ENCODE peak calls at places on chromosome 2, in five cellular contexts. One of them, this sample, is unnamed.

GRCh38 chr2:235666240-235666781 is 172.5 kb downstream of the AGAP1 start:
- DNase-seq in HEK293T: peak; percentile 57
- DNase-seq in CD8-positive, alpha-beta memory T cell: no peak
- DNase-seq in HT1080: peak; percentile 57
- DNase-seq in NCI-H748 treated with DMSO at 0.1 percent for 48 hours: no peak
- DNase-seq in this sample: no peak

GRCh38 chr2:118850901-118851268 is 3.4 kb upstream of the EN1 start:
- DNase-seq in NCI-H748 treated with DMSO at 0.1 percent for 48 hours: no peak
- DNase-seq in HEK293T: no peak
- DNase-seq in HT1080: no peak
- DNase-seq in CD8-positive, alpha-beta memory T cell: no peak
- DNase-seq in this sample: no peak

GRCh38 chr2:185255566-185255965 is 483.0 kb upstream of the FSIP2 start:
- DNase-seq in HT1080: peak; percentile 35
- DNase-seq in NCI-H748 treated with DMSO at 0.1 percent for 48 hours: no peak
- DNase-seq in HEK293T: no peak
- DNase-seq in CD8-positive, alpha-beta memory T cell: no peak
- DNase-seq in this sample: no peak

GRCh38 chr2:239223330-239224248 is 177.2 kb downstream of the HDAC4 start:
- DNase-seq in NCI-H748 treated with DMSO at 0.1 percent for 48 hours: no peak
- DNase-seq in HT1080: no peak
- DNase-seq in HEK293T: no peak
- DNase-seq in CD8-positive, alpha-beta memory T cell: no peak
- DNase-seq in this sample: no peak

GRCh38 chr2:138003411-138003810 is 39.1 kb downstream of the HNMT start:
- DNase-seq in HT1080: no peak
- DNase-seq in NCI-H748 treated with DMSO at 0.1 percent for 48 hours: no peak
- DNase-seq in HEK293T: no peak
- DNase-seq in CD8-positive, alpha-beta memory T cell: no peak
- DNase-seq in this sample: no peak

GRCh38 chr2:187206071-187206470 is 242.0 kb downstream of the CALCRL start:
- DNase-seq in HEK293T: no peak
- DNase-seq in NCI-H748 treated with DMSO at 0.1 percent for 48 hours: no peak
- DNase-seq in HT1080: peak; percentile 9
- DNase-seq in CD8-positive, alpha-beta memory T cell: no peak
- DNase-seq in this sample: no peak

GRCh38 chr2:232533944-232534710 is 5.4 kb upstream of the CHRNG start:
- DNase-seq in CD8-positive, alpha-beta memory T cell: no peak
- DNase-seq in HT1080: no peak
- DNase-seq in HEK293T: no peak
- DNase-seq in NCI-H748 treated with DMSO at 0.1 percent for 48 hours: no peak
- DNase-seq in this sample: no peak

GRCh38 chr2:126467367-126468054 is 188.4 kb upstream of the GYPC start:
- DNase-seq in CD8-positive, alpha-beta memory T cell: no peak
- DNase-seq in HEK293T: no peak
- DNase-seq in HT1080: no peak
- DNase-seq in NCI-H748 treated with DMSO at 0.1 percent for 48 hours: no peak
- DNase-seq in this sample: no peak

GRCh38 chr2:40353236-40353635 is 98.7 kb downstream of the SLC8A1 start:
- DNase-seq in NCI-H748 treated with DMSO at 0.1 percent for 48 hours: no peak
- DNase-seq in CD8-positive, alpha-beta memory T cell: no peak
- DNase-seq in HEK293T: no peak
- DNase-seq in HT1080: no peak
- DNase-seq in this sample: no peak

GRCh38 chr2:16508061-16508851 is 157.4 kb downstream of the CYRIA start:
- DNase-seq in CD8-positive, alpha-beta memory T cell: no peak
- DNase-seq in HEK293T: peak; percentile 62
- DNase-seq in NCI-H748 treated with DMSO at 0.1 percent for 48 hours: peak; percentile 14
- DNase-seq in HT1080: no peak
- DNase-seq in this sample: no peak

GRCh38 chr2:105410554-105410953 is 11.7 kb upstream of the FHL2 start:
- DNase-seq in NCI-H748 treated with DMSO at 0.1 percent for 48 hours: no peak
- DNase-seq in CD8-positive, alpha-beta memory T cell: no peak
- DNase-seq in HEK293T: no peak
- DNase-seq in HT1080: peak; percentile 88
- DNase-seq in this sample: no peak

GRCh38 chr2:159202568-159203071 is 83.9 kb downstream of the WDSUB1 start:
- DNase-seq in NCI-H748 treated with DMSO at 0.1 percent for 48 hours: no peak
- DNase-seq in HT1080: peak; percentile 93
- DNase-seq in HEK293T: no peak
- DNase-seq in CD8-positive, alpha-beta memory T cell: no peak
- DNase-seq in this sample: no peak

GRCh38 chr2:101753207-101753616 is 55.7 kb downstream of the MAP4K4 start:
- DNase-seq in HT1080: no peak
- DNase-seq in NCI-H748 treated with DMSO at 0.1 percent for 48 hours: no peak
- DNase-seq in CD8-positive, alpha-beta memory T cell: no peak
- DNase-seq in HEK293T: no peak
- DNase-seq in this sample: no peak

GRCh38 chr2:194697439-194697838 is 959.6 kb upstream of the SLC39A10 start:
- DNase-seq in NCI-H748 treated with DMSO at 0.1 percent for 48 hours: no peak
- DNase-seq in CD8-positive, alpha-beta memory T cell: no peak
- DNase-seq in HEK293T: no peak
- DNase-seq in HT1080: no peak
- DNase-seq in this sample: no peak

GRCh38 chr2:53865264-53865663 is 5.5 kb upstream of the GPR75 start:
- DNase-seq in HT1080: no peak
- DNase-seq in HEK293T: no peak
- DNase-seq in NCI-H748 treated with DMSO at 0.1 percent for 48 hours: no peak
- DNase-seq in CD8-positive, alpha-beta memory T cell: no peak
- DNase-seq in this sample: no peak

GRCh38 chr2:64947906-64948305 is 41.3 kb upstream of the SLC1A4 start:
- DNase-seq in HT1080: no peak
- DNase-seq in NCI-H748 treated with DMSO at 0.1 percent for 48 hours: no peak
- DNase-seq in CD8-positive, alpha-beta memory T cell: no peak
- DNase-seq in HEK293T: no peak
- DNase-seq in this sample: no peak

GRCh38 chr2:196987654-196988364 is 61.3 kb upstream of the PGAP1 start:
- DNase-seq in CD8-positive, alpha-beta memory T cell: no peak
- DNase-seq in NCI-H748 treated with DMSO at 0.1 percent for 48 hours: peak; percentile 93
- DNase-seq in HEK293T: peak; percentile 27
- DNase-seq in HT1080: peak; percentile 97
- DNase-seq in this sample: no peak

GRCh38 chr2:19649107-19649506 is 252.7 kb downstream of the TTC32 start:
- DNase-seq in HEK293T: no peak
- DNase-seq in NCI-H748 treated with DMSO at 0.1 percent for 48 hours: no peak
- DNase-seq in HT1080: no peak
- DNase-seq in CD8-positive, alpha-beta memory T cell: no peak
- DNase-seq in this sample: no peak

GRCh38 chr2:69559696-69560482 is 83.7 kb downstream of the AAK1 start:
- DNase-seq in NCI-H748 treated with DMSO at 0.1 percent for 48 hours: peak; percentile 35
- DNase-seq in HT1080: peak; percentile 48
- DNase-seq in CD8-positive, alpha-beta memory T cell: no peak
- DNase-seq in HEK293T: peak; percentile 58
- DNase-seq in this sample: peak; percentile 32

GRCh38 chr2:127510073-127510472 is 16.2 kb downstream of the IWS1 start:
- DNase-seq in CD8-positive, alpha-beta memory T cell: no peak
- DNase-seq in HEK293T: no peak
- DNase-seq in NCI-H748 treated with DMSO at 0.1 percent for 48 hours: no peak
- DNase-seq in HT1080: no peak
- DNase-seq in this sample: no peak

GRCh38 chr2:222753251-222753824 is 81.9 kb downstream of the MOGAT1 start:
- DNase-seq in CD8-positive, alpha-beta memory T cell: no peak
- DNase-seq in HT1080: no peak
- DNase-seq in HEK293T: peak; percentile 33
- DNase-seq in NCI-H748 treated with DMSO at 0.1 percent for 48 hours: peak; percentile 93
- DNase-seq in this sample: no peak

GRCh38 chr2:3738454-3738853 is 35.1 kb downstream of the DCDC2C start:
- DNase-seq in HEK293T: peak; percentile 42
- DNase-seq in NCI-H748 treated with DMSO at 0.1 percent for 48 hours: no peak
- DNase-seq in HT1080: peak; percentile 62
- DNase-seq in CD8-positive, alpha-beta memory T cell: no peak
- DNase-seq in this sample: no peak

GRCh38 chr2:119283873-119284331 is 60.3 kb downstream of the STEAP3 start:
- DNase-seq in CD8-positive, alpha-beta memory T cell: no peak
- DNase-seq in NCI-H748 treated with DMSO at 0.1 percent for 48 hours: no peak
- DNase-seq in HEK293T: no peak
- DNase-seq in HT1080: peak; percentile 84
- DNase-seq in this sample: no peak

This sample was measured in naive thymus-derived CD4-positive, alpha-beta T cell.